ENCODE peak calls at places on chromosome 6, in six cellular contexts. D, U, W, Z, N and L are unnamed samples.

GRCh38 chr6:132410840-132411239 is 9.6 kb upstream of the MOXD1 start:
- DNase-seq in D (no peak), U (no peak), W (no peak), Z (no peak), N (no peak), L (no peak)

GRCh38 chr6:20711518-20711917 is 177.3 kb downstream of the CDKAL1 start:
- DNase-seq in D (no peak), U (no peak), W (no peak), Z (no peak), N (peak), L (no peak)

GRCh38 chr6:141562801-141563763 is 569.6 kb upstream of the GJE1 start:
- DNase-seq in D (no peak), U (peak), W (peak), Z (peak), N (peak), L (no peak)

GRCh38 chr6:92504509-92504908 is 914.9 kb downstream of the EPHA7 start:
- DNase-seq in D (no peak), U (no peak), W (no peak), Z (no peak), N (no peak), L (no peak)

GRCh38 chr6:13560651-13561044 is 13.8 kb upstream of the SIRT5 start:
- DNase-seq in D (no peak), U (no peak), W (no peak), Z (no peak), N (no peak), L (no peak)

GRCh38 chr6:2749972-2750600 is 636 bp downstream of the MYLK4 start:
- DNase-seq in D (peak), U (peak), W (peak), Z (no peak), N (peak), L (no peak)

GRCh38 chr6:76644231-76644630 is 571.8 kb upstream of the IMPG1 start:
- DNase-seq in D (no peak), U (no peak), W (no peak), Z (no peak), N (no peak), L (no peak)

GRCh38 chr6:29502597-29502996 is 14.8 kb upstream of the MAS1L start:
- DNase-seq in D (no peak), U (no peak), W (no peak), Z (no peak), N (no peak), L (no peak)

GRCh38 chr6:141540207-141540606 is 592.5 kb upstream of the GJE1 start:
- DNase-seq in D (no peak), U (no peak), W (no peak), Z (no peak), N (no peak), L (no peak)

GRCh38 chr6:146014233-146014632 is 14.6 kb upstream of the GRM1 start:
- DNase-seq in D (no peak), U (no peak), W (no peak), Z (no peak), N (no peak), L (no peak)

GRCh38 chr6:167119680-167120556 is 3.0 kb upstream of the CCR6 start:
- DNase-seq in D (no peak), U (peak), W (peak), Z (no peak), N (no peak), L (no peak)

DNA sequence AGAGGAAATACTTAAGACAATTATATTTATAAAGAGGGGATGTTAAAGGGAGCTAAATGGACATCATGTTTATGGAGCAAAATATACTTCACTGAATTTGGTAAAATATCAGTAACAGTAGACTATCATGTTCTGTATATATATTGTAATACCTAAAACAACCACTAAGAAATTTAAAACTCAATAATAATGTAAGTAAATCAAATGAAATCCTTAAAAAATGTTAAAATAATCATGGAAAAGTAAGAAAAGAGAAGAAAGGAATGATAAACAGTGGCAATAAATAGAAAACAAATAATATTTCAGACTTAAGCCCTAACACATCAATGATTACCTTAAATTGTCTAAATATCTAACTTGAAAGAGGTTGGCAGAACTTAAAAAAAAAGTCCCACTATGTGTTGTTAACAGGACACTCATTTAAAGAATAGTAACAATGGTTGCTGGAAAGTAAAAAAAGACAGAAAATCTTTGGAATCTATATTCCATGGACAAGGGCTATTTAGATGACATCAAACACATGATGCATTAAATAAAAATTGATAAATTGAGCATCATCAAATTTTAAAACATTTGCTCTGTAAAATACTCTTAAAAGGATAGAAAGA is 842.2 kb upstream of the MAP3K7 start:
- DNase-seq in D (no peak), U (no peak), W (no peak), Z (no peak), N (no peak), L (no peak)
- TF ChIP-seq CTCF in D (no peak), U (no peak), W (no peak), Z (peak), N (peak), L (peak)

GRCh38 chr6:14711056-14711703 is 534.7 kb upstream of the JARID2 start:
- DNase-seq in D (no peak), U (peak), W (no peak), Z (peak), N (peak), L (no peak)
- TF ChIP-seq CTCF in D (peak), U (peak), W (peak), Z (peak), N (peak), L (peak)

GRCh38 chr6:6707143-6707542 is 118.6 kb downstream of the LY86 start:
- DNase-seq in D (no peak), U (no peak), W (no peak), Z (no peak), N (no peak), L (no peak)
- TF ChIP-seq CTCF in D (no peak), U (no peak), W (no peak), Z (no peak), N (no peak), L (no peak)

DNA sequence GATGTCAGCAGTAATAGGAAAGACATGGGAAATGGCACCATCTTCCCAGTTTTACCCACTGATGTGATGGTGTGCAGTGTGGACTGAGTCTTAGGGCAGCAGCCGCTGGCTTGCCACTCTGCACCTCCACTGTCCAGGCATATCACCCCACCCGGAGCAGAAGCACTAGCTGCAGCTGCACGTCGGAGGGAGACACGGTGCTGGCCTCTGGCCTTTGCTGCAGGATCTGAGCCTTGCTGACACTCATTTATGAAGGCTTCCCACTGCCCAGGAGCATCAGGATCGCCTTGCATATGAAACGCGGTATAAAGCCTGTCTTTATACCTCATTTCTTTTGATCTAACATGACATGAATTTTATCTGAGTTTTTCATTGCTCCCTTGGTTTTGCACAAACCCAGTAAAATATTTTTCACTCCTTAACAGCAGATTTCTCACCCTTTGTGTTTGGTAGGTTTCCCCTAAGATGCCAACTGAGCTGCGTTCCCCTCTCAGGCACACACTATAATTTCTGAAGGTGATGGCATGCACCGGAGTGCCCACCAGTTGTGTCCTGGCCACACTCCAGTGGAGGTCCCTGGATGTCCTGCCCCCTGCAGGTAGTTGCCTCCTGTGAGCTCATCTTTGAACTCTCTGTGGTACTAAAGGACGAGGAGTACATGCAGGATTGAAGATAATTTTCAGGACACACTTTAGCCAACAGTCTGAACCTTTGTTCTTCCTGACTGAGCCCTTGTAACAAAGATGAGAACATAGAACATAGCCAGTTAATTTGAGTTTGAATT is 8.9 kb upstream of the EXOC2 start:
- DNase-seq in D (no peak), U (no peak), W (no peak), Z (no peak), N (no peak), L (no peak)
- TF ChIP-seq CTCF in D (no peak), U (no peak), W (no peak), Z (no peak), N (peak), L (peak)

DNA sequence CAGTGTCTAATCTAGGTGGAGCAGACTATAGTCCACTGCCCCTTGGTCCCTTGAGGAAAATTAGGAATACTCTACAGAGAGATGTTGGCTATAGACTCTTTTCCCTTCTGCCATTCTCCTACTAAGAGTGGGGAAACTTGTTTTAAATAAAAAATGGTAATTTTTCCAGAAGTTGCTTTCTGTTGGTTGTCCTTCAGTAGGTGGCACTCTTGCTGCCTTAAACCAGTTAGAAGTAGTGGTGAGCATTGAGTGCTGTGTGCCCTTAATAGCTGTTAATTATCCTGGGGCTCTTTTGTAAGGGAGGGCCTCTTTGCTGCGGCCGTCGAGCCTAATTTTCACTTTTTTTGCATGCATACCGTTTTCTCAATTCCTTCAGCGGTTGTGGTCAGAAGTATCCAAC is 2.8 kb downstream of the CMTR1 start:
- DNase-seq in D (no peak), U (no peak), W (no peak), Z (no peak), N (no peak), L (no peak)
- TF ChIP-seq CTCF in D (no peak), U (no peak), W (no peak), Z (no peak), N (no peak), L (no peak)

GRCh38 chr6:43952746-43953145 is 174.5 kb downstream of the MRPL14 start:
- DNase-seq in D (no peak), U (no peak), W (no peak), Z (no peak), N (no peak), L (no peak)
- TF ChIP-seq CTCF in D (no peak), U (no peak), W (no peak), Z (no peak), N (peak), L (peak)

DNA sequence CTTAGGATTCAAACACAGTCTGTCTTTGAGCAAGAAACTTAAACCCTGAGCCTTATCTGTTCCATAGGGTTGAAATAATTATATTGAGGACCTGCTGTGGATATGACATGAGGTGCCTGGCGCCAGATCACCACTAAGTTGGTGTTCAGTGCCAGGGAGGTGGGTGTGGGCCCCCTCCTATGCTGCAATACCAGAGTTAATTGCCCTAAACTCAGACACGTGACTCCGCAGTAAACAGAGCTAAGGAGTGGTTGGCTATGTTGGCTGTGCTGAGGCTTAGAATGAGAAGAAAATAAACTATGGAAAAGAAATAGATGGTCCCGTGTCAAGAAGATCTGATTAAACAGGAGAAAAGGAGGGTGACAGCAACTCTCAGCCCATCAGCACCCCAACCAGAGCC is 419.4 kb upstream of the JARID2 start:
- DNase-seq in D (no peak), U (peak), W (no peak), Z (no peak), N (no peak), L (no peak)
- TF ChIP-seq CTCF in D (no peak), U (no peak), W (no peak), Z (no peak), N (no peak), L (no peak)

GRCh38 chr6:65259080-65259479 is 447.9 kb downstream of the EYS start:
- DNase-seq in D (no peak), U (no peak), W (no peak), Z (no peak), N (peak), L (no peak)
- TF ChIP-seq CTCF in D (no peak), U (no peak), W (no peak), Z (no peak), N (no peak), L (peak)

DNA sequence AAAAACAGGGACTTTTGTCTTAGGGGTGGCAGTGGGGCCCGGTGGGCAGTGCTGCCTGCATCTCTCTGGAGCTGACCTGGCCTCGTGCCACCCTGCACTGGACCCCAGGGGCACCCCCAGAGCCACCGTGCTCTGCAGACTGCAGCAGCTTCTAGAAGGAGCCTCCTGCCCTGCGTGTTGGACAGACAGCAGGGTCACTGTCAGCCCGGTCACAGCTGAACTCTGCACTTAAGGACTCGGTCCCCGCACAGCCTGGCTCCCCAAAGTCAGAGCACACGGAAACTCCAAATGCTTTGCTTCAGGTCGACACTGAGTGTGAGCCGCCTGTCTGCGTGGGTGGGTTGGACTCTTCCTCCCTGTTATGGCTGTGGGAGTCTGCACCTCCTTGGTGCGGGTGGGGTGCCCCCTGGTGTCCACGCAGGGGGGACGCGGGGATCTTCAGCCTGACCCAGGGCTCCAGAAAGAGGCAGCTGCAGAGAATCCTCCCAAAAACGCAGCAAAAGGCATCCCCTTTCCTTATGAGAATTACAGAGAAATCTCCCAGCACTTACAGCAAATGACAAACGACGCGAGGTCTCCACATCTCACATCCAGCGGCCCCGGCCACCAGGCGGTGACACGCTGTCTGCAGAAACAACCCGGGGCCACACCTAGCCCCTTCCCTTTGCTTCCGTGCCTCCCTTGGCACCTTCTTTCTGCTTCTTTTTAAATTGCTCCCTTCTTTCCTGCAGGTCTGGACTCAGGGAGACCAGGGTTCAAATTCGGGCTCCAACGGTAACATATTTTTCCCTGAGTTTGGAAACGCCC is 36.3 kb upstream of the DACT2 start:
- DNase-seq in D (peak), U (peak), W (no peak), Z (no peak), N (peak), L (peak)
- TF ChIP-seq CTCF in D (peak), U (peak), W (no peak), Z (peak), N (peak), L (peak)

GRCh38 chr6:119979862-119980261 is 630.3 kb upstream of the MAN1A1 start:
- DNase-seq in D (no peak), U (no peak), W (no peak), Z (no peak), N (peak), L (no peak)
- TF ChIP-seq CTCF in D (no peak), U (no peak), W (no peak), Z (no peak), N (peak), L (peak)